ENCODE peak calls at places on chromosomes 16 and 17, in eight cellular contexts. G, I, X, E, Q, T, Y and N are unnamed samples.

GRCh38 chr17:65994114-65994513 is 197.8 kb downstream of the CEP112 start:
- DNase-seq in G (no peak), I (no peak), X (no peak), E (no peak), Q (no peak), T (no peak), Y (no peak), N (no peak)

GRCh38 chr16:19512297-19512696 is 9.6 kb downstream of the GDE1 start:
- DNase-seq in G (no peak), I (no peak), X (no peak), E (no peak), Q (no peak), T (no peak), Y (no peak), N (no peak)

GRCh38 chr17:57577751-57578607 is 167.1 kb downstream of the CCDC182 start:
- DNase-seq in G (no peak), I (peak; percentile 65), X (no peak), E (no peak), Q (no peak), T (no peak), Y (peak; percentile 66), N (no peak)

GRCh38 chr17:40326014-40326831 is 17.2 kb downstream of the RARA start:
- DNase-seq in G (no peak), I (no peak), X (no peak), E (peak; percentile 76), Q (no peak), T (no peak), Y (no peak), N (no peak)

GRCh38 chr16:66293207-66293735 is 73.2 kb upstream of the CDH5 start:
- DNase-seq in G (no peak), I (no peak), X (no peak), E (no peak), Q (no peak), T (no peak), Y (no peak), N (no peak)

GRCh38 chr16:1989826-1990335 is at the start of gene SYNGR3:
- DNase-seq in G (peak; percentile 33), I (no peak), X (no peak), E (no peak), Q (peak; percentile 56), T (no peak), Y (peak; percentile 92), N (no peak)

GRCh38 chr17:740240-741055 is 8.1 kb downstream of the TLCD3A start:
- DNase-seq in G (no peak), I (no peak), X (no peak), E (peak; percentile 84), Q (no peak), T (no peak), Y (peak; percentile 2), N (no peak)

GRCh38 chr17:82281076-82281475 is 7.6 kb upstream of the CSNK1D start:
- DNase-seq in G (no peak), I (no peak), X (no peak), E (no peak), Q (no peak), T (no peak), Y (peak; percentile 58), N (no peak)

GRCh38 chr17:42979511-42980273 is at the start of gene PTGES3L:
- DNase-seq in G (peak; percentile 58), I (peak; percentile 70), X (peak; percentile 22), E (no peak), Q (no peak), T (peak; percentile 44), Y (peak; percentile 85), N (peak; percentile 68)

GRCh38 chr17:59746849-59747445 is 39.5 kb downstream of the VMP1 start:
- DNase-seq in G (peak; percentile 71), I (no peak), X (no peak), E (no peak), Q (no peak), T (no peak), Y (peak; percentile 24), N (peak; percentile 61)

GRCh38 chr17:39677581-39678339 is 9.5 kb downstream of the PNMT start:
- DNase-seq in G (no peak), I (peak; percentile 74), X (peak; percentile 83), E (no peak), Q (no peak), T (no peak), Y (no peak), N (no peak)

GRCh38 chr16:13343981-13344380 is 442.6 kb downstream of the SHISA9 start:
- DNase-seq in G (no peak), I (no peak), X (no peak), E (no peak), Q (no peak), T (no peak), Y (no peak), N (no peak)

GRCh38 chr16:11405331-11406176 is 60.3 kb downstream of the RMI2 start:
- DNase-seq in G (peak; percentile 47), I (no peak), X (no peak), E (peak; percentile 23), Q (peak; percentile 32), T (no peak), Y (peak; percentile 89), N (peak; percentile 34)